ENCODE peak calls at places on chromosomes 2 and 18, in seven cellular contexts. L, W, Q, Z, J, V and C are unnamed samples.

GRCh38 chr2:73852020-73852419 is 23.3 kb downstream of the STAMBP start:
- DNase-seq in W (no peak), Q (peak; percentile 71), L (no peak), J (peak; percentile 49), Z (peak; percentile 70), V (peak; percentile 87), C (peak; percentile 92)

GRCh38 chr2:160271166-160272086 is 71.4 kb upstream of the ITGB6 start:
- DNase-seq in J (no peak), V (no peak), Z (no peak), W (peak; percentile 54), Q (no peak), L (no peak), C (no peak)

GRCh38 chr2:54708584-54709340 is 14.7 kb upstream of the EML6 start:
- DNase-seq in Q (no peak), J (no peak), V (no peak), Z (no peak), W (peak; percentile 54), L (peak; percentile 66), C (no peak)

GRCh38 chr2:8574196-8575010 is 107.5 kb upstream of the ID2 start:
- DNase-seq in Z (no peak), J (peak; percentile 33), V (no peak), Q (peak; percentile 18), L (peak; percentile 53), W (no peak), C (peak; percentile 24)

GRCh38 chr2:127961729-127962128 is 66.1 kb downstream of the SAP130 start:
- DNase-seq in Z (no peak), W (no peak), Q (no peak), J (no peak), V (no peak), L (no peak), C (no peak)

GRCh38 chr2:58893645-58894336 is 652.7 kb upstream of the FANCL start:
- DNase-seq in Q (peak; percentile 10), L (no peak), Z (no peak), J (no peak), W (no peak), V (no peak), C (no peak)

GRCh38 chr2:162221064-162221463 is 22.2 kb downstream of the FAP start:
- DNase-seq in L (peak; percentile 73), V (peak; percentile 67), J (peak; percentile 61), W (peak; percentile 79), Z (peak; percentile 40), Q (peak; percentile 82), C (peak; percentile 79)

GRCh38 chr18:8416212-8417019 is 192.8 kb upstream of the RAB12 start:
- DNase-seq in W (peak; percentile 16), Q (peak; percentile 34), Z (no peak), V (peak; percentile 59), J (no peak), L (no peak), C (peak; percentile 62)

GRCh38 chr2:79447462-79447861 is 65.4 kb upstream of the CTNNA2 start:
- DNase-seq in V (no peak), W (no peak), Q (no peak), J (no peak), Z (no peak), L (no peak), C (no peak)